ENCODE peak calls at places on chromosomes 13 and 19, in four cellular contexts. K is GM12878, U is HepG2, H is K562. X is an unnamed sample.
A peak's percentile ranks its signal among the peaks of the same experiment; 100 is the strongest.

GRCh38 chr19:47315125-47315821 is 5.6 kb downstream of the C5AR1 start:
- DNase-seq in K (no peak), U (peak; percentile 97), H (peak; percentile 79), X (peak; percentile 22)

GRCh38 chr13:111040821-111041220 is 74.3 kb upstream of the ARHGEF7 start:
- DNase-seq in U (no peak), H (no peak), K (no peak), X (no peak)

GRCh38 chr13:73133536-73133935 is 74.7 kb downstream of the KLF5 start:
- DNase-seq in U (no peak), H (no peak), K (no peak), X (no peak)

GRCh38 chr19:48152552-48152951 is 17.6 kb downstream of the LIG1 start:
- DNase-seq in H (peak; percentile 53), U (peak; percentile 24), K (no peak), X (peak; percentile 65)

GRCh38 chr19:1873524-1874473 is 10.4 kb upstream of the KLF16 start:
- DNase-seq in U (no peak), K (no peak), H (peak; percentile 54), X (no peak)

GRCh38 chr13:32323912-32324311 is 8.6 kb downstream of the BRCA2 start:
- DNase-seq in K (no peak), U (no peak), H (no peak), X (no peak)

GRCh38 chr13:111577429-111577828 is 257.0 kb downstream of the TEX29 start:
- DNase-seq in H (no peak), K (no peak), U (no peak), X (no peak)

GRCh38 chr13:92590503-92590908 is 636.1 kb upstream of the GPC6 start:
- DNase-seq in H (no peak), U (no peak), K (no peak), X (no peak)

GRCh38 chr19:31132753-31133110 is 216.5 kb downstream of the TSHZ3 start:
- DNase-seq in H (no peak), K (no peak), U (no peak), X (no peak)

GRCh38 chr13:102317593-102317992 is 84.3 kb downstream of the FGF14 start:
- DNase-seq in K (no peak), U (no peak), H (no peak), X (no peak)

GRCh38 chr19:5917431-5918107 is 3.5 kb downstream of the CAPS start:
- DNase-seq in K (no peak), H (no peak), U (no peak), X (no peak)

GRCh38 chr13:111258637-111259036 is 61.8 kb upstream of the TEX29 start:
- DNase-seq in K (no peak), U (no peak), H (no peak), X (no peak)

GRCh38 chr13:75485286-75486062 is 3.5 kb upstream of the TBC1D4 start:
- DNase-seq in H (no peak), U (peak; percentile 81), K (no peak), X (no peak)

GRCh38 chr13:31198524-31198923 is 1.3 kb upstream of the B3GLCT start:
- DNase-seq in H (no peak), K (no peak), U (no peak), X (no peak)

GRCh38 chr13:31199527-31199848 is 287 bp upstream of the B3GLCT start:
- DNase-seq in K (no peak), H (no peak), U (no peak), X (no peak)

GRCh38 chr13:31201341-31202024 is 1.7 kb downstream of the B3GLCT start:
- DNase-seq in H (no peak), K (no peak), U (no peak), X (no peak)

GRCh38 chr13:31199849-31200635 is at the start of gene B3GLCT:
- DNase-seq in U (peak; percentile 57), H (peak; percentile 82), K (no peak), X (peak; percentile 89)

GRCh38 chr13:31200636-31200970 is 828 bp downstream of the B3GLCT start:
- DNase-seq in H (no peak), K (no peak), U (peak; percentile 24), X (peak; percentile 55)
- TF ChIP-seq FOXK2 in H (no peak), K (no peak), U (no peak), X (no peak)

DNA sequence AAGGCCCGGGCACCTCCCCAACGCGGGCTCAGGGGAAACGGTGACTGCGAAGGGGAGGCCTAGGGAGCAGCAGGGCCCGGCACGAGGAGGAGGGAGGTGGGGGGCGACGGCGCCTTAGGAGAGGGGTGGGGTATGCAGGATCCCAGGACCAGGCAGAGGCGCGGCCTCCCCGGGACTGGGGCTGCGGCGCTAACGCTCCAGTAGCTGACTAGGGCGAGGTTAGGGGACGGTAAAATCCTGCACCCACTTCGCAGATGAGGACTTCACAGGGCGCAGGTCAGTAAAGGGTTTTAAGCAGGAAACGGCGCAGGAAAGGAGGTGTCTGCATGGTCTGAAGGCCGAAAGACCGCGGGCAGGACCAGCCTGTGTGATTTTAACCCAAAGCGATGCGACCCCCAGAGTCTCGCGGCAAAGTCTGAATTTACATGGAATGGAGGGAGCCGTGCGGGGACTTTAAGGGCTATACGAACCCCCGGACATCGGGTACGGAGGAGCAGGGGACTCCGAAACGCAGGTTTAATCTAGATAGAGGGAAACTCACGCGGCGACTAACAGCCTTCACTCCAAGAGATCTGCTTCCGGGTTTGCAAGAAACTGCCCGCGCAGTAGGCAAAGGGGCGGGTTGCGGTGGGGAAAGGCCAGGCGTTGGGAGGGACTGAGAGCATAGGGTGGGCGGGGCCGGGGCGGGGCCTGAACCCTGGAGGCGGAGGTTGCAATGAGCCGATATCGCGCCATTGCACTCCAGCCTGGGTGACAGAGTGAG is at the start of gene ZNF665:
- DNase-seq in H (peak; percentile 86), U (no peak), K (no peak), X (no peak)
- TF ChIP-seq FOXK2 in H (no peak), U (no peak), K (no peak), X (no peak)

DNA sequence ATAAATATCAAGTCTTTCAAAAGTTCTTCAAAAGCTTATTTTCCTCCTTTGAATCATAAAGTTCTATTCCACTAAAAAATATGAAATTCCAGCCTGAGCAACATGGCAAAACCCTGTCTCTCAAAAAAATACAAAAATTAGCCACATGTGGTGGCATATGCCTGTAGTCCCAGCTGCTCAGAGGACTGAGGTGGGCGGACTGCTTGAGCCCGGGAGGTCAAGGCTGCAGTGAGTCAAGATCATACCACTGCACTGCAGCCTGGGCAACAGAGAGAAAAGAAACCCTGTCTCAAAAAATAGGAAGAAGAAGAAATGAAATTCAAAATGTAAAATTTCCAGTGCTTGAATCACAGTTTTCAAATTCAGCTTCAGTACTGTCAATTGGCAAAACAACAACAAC is 24.6 kb downstream of the CAB39L start:
- DNase-seq in U (peak; percentile 13), K (no peak), H (no peak), X (no peak)
- TF ChIP-seq FOXK2 in U (no peak), K (no peak), H (no peak), X (no peak)

GRCh38 chr19:11361037-11361770 is 6.0 kb downstream of the PLPPR2 start:
- DNase-seq in K (no peak), H (peak; percentile 92), U (no peak), X (peak; percentile 64)

GRCh38 chr19:11356676-11357550 is 1.7 kb downstream of the PLPPR2 start:
- DNase-seq in K (no peak), U (no peak), H (peak; percentile 7), X (no peak)

GRCh38 chr19:11359421-11359820 is 4.2 kb downstream of the PLPPR2 start:
- DNase-seq in H (no peak), U (no peak), K (no peak), X (no peak)

GRCh38 chr19:11356074-11356397 is 804 bp downstream of the PLPPR2 start:
- DNase-seq in U (no peak), K (no peak), H (no peak), X (no peak)

DNA sequence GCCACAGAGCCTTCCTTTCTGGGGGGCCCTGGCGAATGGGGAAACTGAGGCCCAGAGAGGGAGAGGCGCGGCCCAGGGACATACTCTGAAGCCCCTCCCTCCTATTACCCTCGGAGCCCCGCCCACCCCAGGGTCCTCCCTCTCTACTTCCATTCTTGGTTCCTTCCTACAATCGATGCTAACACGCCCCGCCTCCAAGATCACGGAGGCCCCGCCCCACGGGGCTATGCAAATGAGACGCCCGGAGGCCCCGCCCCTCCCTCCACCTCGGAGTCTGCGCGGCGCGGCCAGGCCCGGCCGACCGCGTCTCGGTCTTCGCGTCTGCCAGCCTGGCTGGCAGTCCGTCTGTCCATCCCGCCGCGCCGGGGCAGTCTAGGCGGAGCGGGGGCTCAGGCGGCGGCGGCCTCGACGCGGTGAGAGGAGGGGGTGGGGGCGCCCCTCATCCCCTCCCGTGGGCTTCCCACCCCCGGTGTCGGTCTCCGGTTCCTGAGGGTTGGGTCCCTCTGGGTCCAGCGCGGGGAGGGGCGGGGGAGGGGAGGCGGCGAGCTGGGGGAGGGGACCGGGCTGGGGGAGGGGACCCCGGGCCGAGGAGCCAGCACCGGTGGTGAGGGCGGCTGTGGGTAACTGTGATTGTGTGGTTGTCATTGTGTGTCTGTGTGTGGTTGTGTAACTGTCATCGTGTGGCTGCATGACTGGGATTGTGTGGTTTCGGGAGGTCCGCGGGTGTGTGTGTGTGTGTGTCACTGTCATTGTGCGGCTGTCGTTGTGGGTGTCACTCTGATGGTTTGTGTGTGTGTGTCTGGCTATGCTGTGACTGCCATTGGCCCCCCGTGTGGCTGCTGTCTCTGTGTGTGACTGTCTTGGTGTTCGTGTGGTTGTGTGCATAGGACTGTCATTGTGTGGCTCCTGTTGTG is at the start of gene PLPPR2:
- DNase-seq in U (peak; percentile 68), H (peak; percentile 96), K (peak; percentile 25), X (peak; percentile 95)
- TF ChIP-seq FOXK2 in U (no peak), H (no peak), K (no peak), X (no peak)

GRCh38 chr19:15075801-15076200 is 6.2 kb upstream of the OR1I1 start:
- DNase-seq in U (no peak), K (no peak), H (no peak), X (no peak)
- TF ChIP-seq FOXK2 in U (no peak), K (no peak), H (no peak), X (no peak)

GRCh38 chr13:100542546-100543156 is 45.9 kb downstream of the GGACT start:
- DNase-seq in K (peak; percentile 43), U (peak; percentile 35), H (no peak), X (peak; percentile 23)

GRCh38 chr13:100541882-100542545 is 46.6 kb downstream of the GGACT start:
- DNase-seq in K (no peak), U (no peak), H (no peak), X (no peak)

GRCh38 chr13:100537951-100538462 is 50.6 kb downstream of the GGACT start:
- DNase-seq in H (no peak), K (no peak), U (no peak), X (no peak)

GRCh38 chr13:100537486-100537885 is 51.1 kb downstream of the GGACT start:
- DNase-seq in U (no peak), K (no peak), H (no peak), X (no peak)

GRCh38 chr13:100540621-100541020 is 48.0 kb downstream of the GGACT start:
- DNase-seq in K (no peak), H (no peak), U (no peak), X (no peak)
- TF ChIP-seq FOXK2 in K (no peak), H (no peak), U (no peak), X (no peak)

DNA sequence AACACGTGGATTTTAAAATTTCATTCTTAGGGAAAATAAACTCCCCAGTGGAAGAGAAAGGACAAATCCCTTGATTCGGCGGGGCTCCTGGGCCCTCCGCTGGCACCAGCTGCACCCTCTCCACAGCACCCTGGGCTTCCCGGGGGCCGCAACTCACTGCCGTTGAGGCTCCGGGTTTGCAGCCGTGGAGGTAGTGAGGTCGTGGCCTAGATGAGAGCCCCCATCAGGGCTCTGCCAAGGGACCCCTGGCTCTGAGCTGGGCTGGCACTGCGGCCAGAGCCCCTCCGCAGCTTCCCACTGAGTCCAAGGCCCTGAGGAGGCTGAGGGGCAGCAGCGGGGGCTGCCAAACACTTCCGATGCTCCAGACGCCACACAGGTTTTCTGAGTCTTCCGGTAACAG is 133.7 kb upstream of the MCF2L start:
- DNase-seq in K (no peak), U (no peak), H (no peak), X (no peak)
- TF ChIP-seq FOXK2 in K (no peak), U (no peak), H (no peak), X (no peak)